ENCODE peak calls at places on chromosomes 1 and 21, in ten cellular contexts. M is pancreas; F is right atrium auricular region; C is prostate gland; S is CD8-positive, alpha-beta memory T cell; R is CD8-positive, alpha-beta T cell; N is effector memory CD4-positive, alpha-beta T cell; E is BE2C; X is small intestine; K is astrocyte. U is an unnamed sample.
A peak's percentile ranks its signal among the peaks of the same experiment; 100 is the strongest.

GRCh38 chr1:197440730-197441129 is 172.7 kb downstream of the CRB1 start:
- DNase-seq in M (no peak), F (no peak), C (no peak), S (no peak), R (no peak), N (no peak), E (no peak), X (no peak), K (peak; percentile 90), U (no peak)

GRCh38 chr1:67441183-67441582 is 11.0 kb upstream of the SERBP1 start:
- DNase-seq in M (peak; percentile 48), F (no peak), C (no peak), S (no peak), R (no peak), N (no peak), E (peak; percentile 56), X (no peak), K (peak; percentile 48), U (peak; percentile 44)

GRCh38 chr1:234486858-234487830 is 8.2 kb upstream of the TARBP1 start:
- DNase-seq in M (no peak), F (peak; percentile 58), C (peak; percentile 69), S (no peak), R (no peak), N (no peak), E (peak; percentile 34), X (peak; percentile 58), K (peak; percentile 53), U (no peak)

GRCh38 chr1:200290010-200290685 is 119.7 kb downstream of the ZNF281 start:
- DNase-seq in M (no peak), F (no peak), C (no peak), S (no peak), R (no peak), N (no peak), E (peak; percentile 25), X (peak; percentile 47), K (no peak), U (no peak)

GRCh38 chr21:39000496-39000895 is 182.8 kb downstream of the PSMG1 start:
- DNase-seq in M (no peak), F (no peak), C (no peak), S (no peak), R (no peak), N (no peak), E (no peak), X (no peak), K (no peak), U (no peak)

GRCh38 chr1:245690153-245690552 is 535.4 kb downstream of the KIF26B start:
- DNase-seq in M (no peak), F (no peak), C (no peak), S (no peak), R (no peak), N (no peak), E (no peak), X (no peak), K (peak; percentile 34), U (no peak)

GRCh38 chr1:25821112-25821476 is 1.3 kb downstream of the MTFR1L start:
- DNase-seq in M (no peak), F (no peak), C (no peak), S (no peak), R (no peak), N (no peak), E (no peak), X (no peak), K (no peak), U (no peak)

GRCh38 chr1:28971980-28972771 is 57.8 kb downstream of the EPB41 start:
- DNase-seq in M (no peak), F (no peak), C (no peak), S (no peak), R (no peak), N (no peak), E (no peak), X (no peak), K (peak; percentile 92), U (no peak)

GRCh38 chr1:204480515-204480914 is 14.1 kb downstream of the PIK3C2B start:
- DNase-seq in M (no peak), F (no peak), C (no peak), S (no peak), R (no peak), N (no peak), E (peak; percentile 60), X (no peak), K (no peak), U (no peak)

GRCh38 chr21:29501451-29501850 is 202.7 kb downstream of the BACH1 start:
- DNase-seq in M (no peak), F (no peak), C (no peak), S (no peak), R (no peak), N (no peak), E (no peak), X (no peak), K (peak; percentile 53), U (no peak)

GRCh38 chr1:80498673-80499072 is 1302.1 kb upstream of the ADGRL2 start:
- DNase-seq in M (no peak), F (no peak), C (no peak), S (no peak), R (no peak), N (no peak), E (no peak), X (no peak), K (no peak), U (no peak)

GRCh38 chr1:112396668-112397025 is 633 bp downstream of the CTTNBP2NL start:
- DNase-seq in M (no peak), F (no peak), C (no peak), S (no peak), R (no peak), N (no peak), E (no peak), X (peak; percentile 49), K (no peak), U (no peak)

GRCh38 chr1:181817091-181817490 is 244.4 kb downstream of the ZNF648 start:
- DNase-seq in M (no peak), F (no peak), C (no peak), S (no peak), R (no peak), N (no peak), E (no peak), X (no peak), K (no peak), U (no peak)
- H3K36me3 ChIP-seq in M (no peaks in the 10 kb centered on the region), F (no peaks in the 10 kb centered on the region), C (no peaks in the 10 kb centered on the region), S (no peaks in the 10 kb centered on the region), R (no peaks in the 10 kb centered on the region), N (no peaks in the 10 kb centered on the region), E (no peaks in the 10 kb centered on the region), X (no peaks in the 10 kb centered on the region), K (no peaks in the 10 kb centered on the region), U (no peaks in the 10 kb centered on the region)

GRCh38 chr1:175192111-175192629 is 406 bp downstream of the KIAA0040 start:
- DNase-seq in M (peak; percentile 78), F (peak; percentile 74), C (peak; percentile 78), S (peak; percentile 56), R (no peak), N (peak; percentile 16), E (no peak), X (peak; percentile 73), K (no peak), U (peak; percentile 74)

GRCh38 chr1:175186371-175187160 is 6.0 kb downstream of the KIAA0040 start:
- DNase-seq in M (no peak), F (no peak), C (no peak), S (no peak), R (no peak), N (no peak), E (no peak), X (no peak), K (no peak), U (no peak)

GRCh38 chr1:175191654-175192053 is 922 bp downstream of the KIAA0040 start:
- DNase-seq in M (peak; percentile 32), F (no peak), C (peak; percentile 29), S (no peak), R (no peak), N (no peak), E (no peak), X (peak; percentile 64), K (no peak), U (no peak)

GRCh38 chr1:175185918-175186317 is 6.7 kb downstream of the KIAA0040 start:
- DNase-seq in M (no peak), F (no peak), C (no peak), S (no peak), R (no peak), N (no peak), E (no peak), X (no peak), K (no peak), U (no peak)

DNA sequence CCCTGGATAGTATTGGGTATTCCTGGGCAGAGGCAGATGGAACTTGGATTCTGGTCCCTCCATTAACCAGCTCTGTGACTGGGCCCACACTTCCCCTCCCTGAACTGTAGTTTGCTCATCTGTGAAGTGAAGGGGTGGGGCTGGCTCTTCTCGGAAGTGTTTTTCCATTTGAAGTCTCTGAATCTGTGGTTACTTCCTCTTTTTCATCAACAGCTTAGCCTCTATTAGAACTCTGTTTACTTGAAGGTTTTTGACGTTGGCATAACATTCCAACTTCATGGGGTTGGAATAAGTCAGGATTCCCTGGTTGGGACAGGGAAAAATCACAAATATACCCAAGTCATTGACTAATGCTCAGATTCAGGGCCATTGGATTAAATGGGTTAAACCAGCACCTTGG is 3.6 kb downstream of the KIAA0040 start:
- DNase-seq in M (peak; percentile 30), F (no peak), C (no peak), S (peak; percentile 65), R (peak; percentile 68), N (peak; percentile 31), E (no peak), X (peak; percentile 53), K (no peak), U (peak; percentile 46)
- H3K4me1 ChIP-seq in M (peaks cover 26% of the 10 kb centered on the region), F (no peaks in the 10 kb centered on the region), C (no peaks in the 10 kb centered on the region), S (peaks cover 78% of the 10 kb centered on the region), R (peaks cover 79% of the 10 kb centered on the region), N (peaks cover 44% of the 10 kb centered on the region), E (no peaks in the 10 kb centered on the region), X (peaks cover 3% of the 10 kb centered on the region), K (peaks cover 4% of the 10 kb centered on the region), U (peaks cover 18% of the 10 kb centered on the region)

DNA sequence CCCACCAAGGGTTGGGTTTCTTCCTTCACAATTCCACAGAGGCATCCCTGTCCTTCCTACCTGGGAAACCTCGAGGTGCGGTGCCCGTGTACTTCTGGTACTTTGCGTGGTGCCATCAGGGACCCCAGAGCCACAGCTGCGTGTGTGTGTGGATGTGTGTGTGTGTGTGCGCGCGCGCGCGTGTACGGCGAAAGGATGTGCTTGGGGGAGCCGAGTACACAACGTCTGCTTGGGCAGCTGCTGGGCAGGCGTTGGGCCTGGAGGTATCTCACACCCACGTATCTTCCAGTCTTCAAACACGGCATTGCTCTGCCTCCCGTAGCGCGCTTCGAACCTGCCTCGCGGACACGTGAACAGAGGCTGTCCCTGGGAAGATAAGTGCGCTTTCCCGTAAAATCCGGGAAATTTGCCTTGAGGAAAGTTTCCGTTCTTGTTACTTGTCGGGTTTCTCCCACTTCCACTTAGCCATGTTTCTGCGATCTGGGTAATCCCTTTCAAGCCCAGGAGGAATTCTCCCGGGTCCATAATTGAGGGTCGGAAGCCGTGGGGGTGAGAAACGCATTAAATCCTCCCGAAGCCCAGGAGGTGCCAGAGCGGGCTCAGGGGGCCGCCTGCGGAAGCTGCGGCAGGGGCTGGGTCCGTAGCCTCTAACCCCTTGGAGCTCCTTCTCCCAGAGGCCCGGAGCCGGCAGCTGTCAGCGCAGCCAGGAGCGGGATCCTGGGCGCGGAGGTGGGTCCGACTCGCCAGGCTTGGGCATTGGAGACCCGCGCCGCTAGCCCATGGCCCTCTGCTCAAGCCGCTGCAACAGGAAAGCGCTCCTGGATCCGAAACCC is 2.1 kb upstream of the SIM2 start:
- DNase-seq in M (no peak), F (no peak), C (no peak), S (no peak), R (no peak), N (no peak), E (no peak), X (no peak), K (no peak), U (no peak)
- H3K27me3 ChIP-seq in M (peaks cover 40% of the 10 kb centered on the region), F (peaks cover 94% of the 10 kb centered on the region), C (peaks cover 34% of the 10 kb centered on the region), S (peaks cover 58% of the 10 kb centered on the region), R (peaks cover 63% of the 10 kb centered on the region), N (peaks cover 77% of the 10 kb centered on the region), E (peaks cover 99% of the 10 kb centered on the region), X (peaks cover 28% of the 10 kb centered on the region), K (peaks cover 95% of the 10 kb centered on the region), U (peaks cover 23% of the 10 kb centered on the region)

GRCh38 chr1:16275591-16275990 is 38.6 kb upstream of the CPLANE2 start:
- DNase-seq in M (no peak), F (no peak), C (no peak), S (no peak), R (no peak), N (no peak), E (no peak), X (no peak), K (peak; percentile 23), U (no peak)
- H3K36me3 ChIP-seq in M (no peaks in the 10 kb centered on the region), F (no peaks in the 10 kb centered on the region), C (no peaks in the 10 kb centered on the region), S (no peaks in the 10 kb centered on the region), R (no peaks in the 10 kb centered on the region), N (no peaks in the 10 kb centered on the region), E (no peaks in the 10 kb centered on the region), X (no peaks in the 10 kb centered on the region), K (no peaks in the 10 kb centered on the region), U (no peaks in the 10 kb centered on the region)

U was measured in lung.